ENCODE peak calls at places on chromosomes 7 and 10, in five cellular contexts. X, B, C, M and R are unnamed samples.

GRCh38 chr7:44969049-44969700 is 9.6 kb downstream of the MYO1G start:
- DNase-seq in X (no peak), B (no peak), C (peak), M (no peak), R (no peak)

GRCh38 chr10:122207596-122207995 is 63.5 kb upstream of the BTBD16 start:
- DNase-seq in X (no peak), B (peak), C (no peak), M (no peak), R (no peak)

GRCh38 chr10:75703191-75703861 is 271.9 kb downstream of the LRMDA start:
- DNase-seq in X (no peak), B (no peak), C (no peak), M (no peak), R (no peak)

GRCh38 chr7:19557726-19558470 is 150.9 kb downstream of the POLR1F start:
- DNase-seq in X (no peak), B (no peak), C (no peak), M (no peak), R (peak)

GRCh38 chr7:97317575-97317974 is 200.1 kb downstream of the SDHAF3 start:
- DNase-seq in X (no peak), B (no peak), C (no peak), M (no peak), R (no peak)

GRCh38 chr10:119412244-119412750 is 130.2 kb downstream of the RGS10 start:
- DNase-seq in X (peak), B (peak), C (peak), M (peak), R (no peak)

GRCh38 chr10:78316451-78316931 is 282.8 kb downstream of the RPS24 start:
- DNase-seq in X (no peak), B (peak), C (peak), M (peak), R (peak)

GRCh38 chr7:36029311-36029710 is 123.7 kb upstream of the EEPD1 start:
- DNase-seq in X (no peak), B (no peak), C (no peak), M (no peak), R (no peak)

GRCh38 chr10:112991888-112992491 is 41.9 kb downstream of the TCF7L2 start:
- DNase-seq in X (no peak), B (no peak), C (no peak), M (no peak), R (no peak)

GRCh38 chr7:42588876-42589275 is 323.0 kb downstream of the C7orf25 start:
- DNase-seq in X (no peak), B (no peak), C (no peak), M (no peak), R (no peak)

GRCh38 chr7:148503900-148504487 is 86.6 kb upstream of the C7orf33 start:
- DNase-seq in X (no peak), B (peak), C (no peak), M (peak), R (peak)

GRCh38 chr10:81820418-81820817 is 54.6 kb upstream of the NRG3 start:
- DNase-seq in X (no peak), B (no peak), C (no peak), M (no peak), R (no peak)

GRCh38 chr10:17453377-17454091 is 861 bp downstream of the ST8SIA6 start:
- DNase-seq in X (peak), B (peak), C (peak), M (peak), R (no peak)

GRCh38 chr7:101200862-101201599 is at the start of gene MOGAT3:
- DNase-seq in X (no peak), B (no peak), C (no peak), M (no peak), R (no peak)

GRCh38 chr7:131829911-131830310 is 273.5 kb upstream of the PODXL start:
- DNase-seq in X (peak), B (no peak), C (no peak), M (no peak), R (no peak)

GRCh38 chr10:513393-513792 is 176.1 kb downstream of the DIP2C start:
- DNase-seq in X (peak), B (no peak), C (peak), M (no peak), R (no peak)

GRCh38 chr10:102102421-102102820 is 17.7 kb downstream of the LDB1 start:
- DNase-seq in X (no peak), B (no peak), C (no peak), M (peak), R (no peak)

GRCh38 chr10:84205049-84205852 is 10.9 kb downstream of the CDHR1 start:
- DNase-seq in X (no peak), B (peak), C (no peak), M (peak), R (no peak)

GRCh38 chr10:114359041-114359952 is 45.0 kb downstream of the AFAP1L2 start:
- DNase-seq in X (no peak), B (no peak), C (no peak), M (no peak), R (no peak)

GRCh38 chr7:24756989-24757798 is at the start of gene GSDME:
- DNase-seq in X (peak), B (peak), C (peak), M (peak), R (no peak)

GRCh38 chr10:110664483-110665420 is 20.6 kb downstream of the RBM20 start:
- DNase-seq in X (no peak), B (peak), C (no peak), M (peak), R (peak)

GRCh38 chr10:3292601-3293000 is 120.0 kb upstream of the PITRM1 start:
- DNase-seq in X (no peak), B (no peak), C (no peak), M (peak), R (peak)

GRCh38 chr7:140144821-140145220 is 32.0 kb downstream of the KDM7A start:
- DNase-seq in X (no peak), B (no peak), C (no peak), M (no peak), R (no peak)

GRCh38 chr7:42372498-42372897 is 135.5 kb upstream of the GLI3 start:
- DNase-seq in X (no peak), B (no peak), C (no peak), M (no peak), R (no peak)

DNA sequence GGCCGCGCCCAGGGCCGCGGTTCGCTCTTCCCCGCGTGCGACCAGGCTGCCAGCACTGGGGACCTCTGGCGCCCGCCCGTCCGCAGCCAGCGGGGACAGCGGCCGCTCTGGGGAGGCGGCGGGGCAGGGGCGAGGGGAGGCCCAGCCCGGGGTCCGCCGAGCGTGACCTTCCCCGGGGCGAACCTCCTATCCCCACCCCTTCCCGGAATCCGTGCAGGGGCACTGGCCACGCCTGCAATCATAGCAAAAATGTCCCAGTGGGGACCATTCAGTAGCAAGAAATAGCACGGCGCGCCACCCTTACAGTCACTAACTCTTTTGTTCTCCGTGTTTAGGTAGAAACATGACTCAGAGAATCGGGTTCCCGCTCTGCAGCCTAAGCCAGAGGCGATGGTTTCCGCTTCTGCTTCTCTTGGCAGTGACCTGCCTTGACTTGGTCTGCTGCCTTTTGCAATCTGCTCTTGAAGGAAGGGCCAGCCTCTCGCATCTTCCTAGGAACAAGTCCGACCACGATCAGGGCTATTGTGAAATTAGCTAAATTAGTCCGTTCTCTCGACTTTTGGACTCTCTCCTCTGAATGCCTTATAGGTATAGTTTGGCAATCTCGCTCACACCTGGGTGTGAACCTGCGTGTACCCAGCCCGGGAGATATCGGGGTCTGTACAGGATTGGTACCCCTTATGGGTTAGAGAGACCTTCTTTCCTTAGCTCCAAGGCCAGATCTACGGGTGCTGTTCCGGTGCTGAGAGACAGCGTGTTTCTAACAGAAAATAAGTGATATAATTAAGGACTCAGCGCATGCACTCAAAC is 79.4 kb upstream of the ACBD5 start:
- DNase-seq in X (peak), B (peak), C (no peak), M (peak), R (peak)
- H3K4me3 ChIP-seq in X (no peak), B (no peak), C (no peak), M (no peak), R (peak)

GRCh38 chr10:128206676-128207075 is 80.5 kb upstream of the MKI67 start:
- DNase-seq in X (no peak), B (no peak), C (no peak), M (no peak), R (no peak)

GRCh38 chr10:128211953-128212727 is 85.9 kb upstream of the MKI67 start:
- DNase-seq in X (peak), B (peak), C (peak), M (peak), R (peak)

GRCh38 chr10:128210215-128211063 is 84.2 kb upstream of the MKI67 start:
- DNase-seq in X (peak), B (peak), C (peak), M (peak), R (no peak)

GRCh38 chr10:128209862-128210214 is 83.6 kb upstream of the MKI67 start:
- DNase-seq in X (no peak), B (no peak), C (no peak), M (no peak), R (no peak)

DNA sequence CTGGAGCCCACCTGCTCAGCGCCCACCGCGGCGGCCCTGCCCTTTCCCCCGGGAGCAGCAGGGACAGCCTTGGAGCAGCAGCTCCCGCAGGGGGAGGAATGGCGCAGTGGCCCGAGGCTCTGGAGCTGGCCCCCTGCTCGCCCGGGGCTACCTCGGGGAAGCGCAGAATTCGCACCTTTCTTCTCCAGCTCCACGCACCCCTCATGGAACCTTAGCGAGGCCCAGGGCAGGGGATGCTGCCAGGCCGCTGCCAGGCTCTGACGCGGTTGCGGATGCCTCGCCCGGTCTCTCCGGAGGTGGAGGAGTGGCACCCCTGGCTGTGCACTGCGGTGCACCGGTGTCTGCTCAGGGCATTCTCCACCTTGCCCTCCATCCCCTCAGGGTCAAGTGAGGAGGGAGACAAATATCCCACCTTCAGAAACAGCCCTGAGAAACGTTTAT is 84.9 kb upstream of the MKI67 start:
- DNase-seq in X (no peak), B (no peak), C (no peak), M (no peak), R (no peak)
- H3K4me3 ChIP-seq in X (no peak), B (no peak), C (peak), M (no peak), R (no peak)

DNA sequence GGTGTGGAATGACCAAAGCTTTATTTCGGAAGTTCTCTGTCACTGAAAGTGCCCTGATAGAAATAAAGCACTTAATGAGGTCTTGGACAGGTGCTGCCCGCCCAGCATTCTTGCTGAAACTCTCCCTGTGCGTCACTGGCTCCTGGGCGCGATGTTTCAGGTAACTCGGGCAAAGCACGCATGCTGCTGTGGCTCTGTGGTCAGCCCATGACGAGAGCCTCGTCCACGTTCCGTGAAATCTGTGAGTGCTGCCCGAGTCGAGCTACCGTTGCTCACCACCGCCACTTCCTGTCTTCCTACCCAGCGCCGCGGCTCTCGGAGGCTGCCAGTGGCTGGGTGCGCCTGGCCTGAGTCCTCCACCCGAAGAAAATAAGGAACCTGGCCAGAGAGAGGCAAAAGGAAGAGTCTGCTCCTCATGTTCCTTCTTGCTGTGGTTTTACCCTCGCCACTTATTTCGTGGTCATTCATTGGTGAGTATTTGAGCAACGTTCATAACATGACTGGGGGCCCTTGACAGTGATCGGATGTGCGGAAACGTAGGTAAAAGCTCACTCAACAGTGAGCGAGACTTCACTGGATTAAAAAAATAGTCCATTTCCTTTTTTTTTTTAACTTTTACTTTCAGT is 95.5 kb downstream of the MAP3K8 start:
- DNase-seq in X (peak), B (no peak), C (peak), M (no peak), R (no peak)
- H3K4me3 ChIP-seq in X (no peak), B (no peak), C (no peak), M (no peak), R (no peak)

DNA sequence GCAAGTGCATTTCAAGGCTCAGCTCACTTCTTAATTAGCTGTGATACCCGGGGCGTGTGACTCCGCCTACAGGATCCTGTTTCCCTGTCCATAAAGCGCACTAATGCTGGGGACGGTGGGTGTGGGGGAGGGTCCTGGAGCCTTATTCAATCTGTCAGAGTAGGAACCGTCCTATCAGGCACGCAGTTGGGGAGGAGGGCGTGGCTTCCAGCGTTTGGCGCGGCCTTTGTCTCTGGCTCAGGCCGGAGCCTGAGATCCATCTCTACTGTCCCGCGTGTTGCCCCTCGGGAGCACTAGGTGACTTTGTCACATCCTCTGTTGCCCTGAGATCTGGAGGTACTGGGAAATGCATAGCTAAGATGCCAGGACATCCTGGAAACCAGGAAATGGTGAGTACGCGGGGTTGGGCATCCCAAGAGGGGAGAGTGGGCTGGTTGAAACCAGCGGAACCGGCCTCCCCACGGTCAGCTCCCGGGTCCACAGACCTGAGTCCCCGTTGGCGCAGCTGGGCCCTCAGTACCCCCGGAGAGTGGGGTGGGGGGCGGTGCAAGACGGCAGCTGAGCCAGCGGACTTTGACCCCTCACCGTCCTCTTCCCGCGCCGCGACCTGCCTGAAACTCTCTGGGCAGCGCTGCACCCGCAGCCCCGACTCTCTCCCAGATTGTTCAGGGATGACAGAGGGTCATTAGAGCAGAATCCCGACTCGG is 104.4 kb upstream of the ZNF92 start:
- DNase-seq in X (peak), B (peak), C (peak), M (no peak), R (no peak)
- H3K4me3 ChIP-seq in X (no peak), B (peak), C (no peak), M (peak), R (peak)

DNA sequence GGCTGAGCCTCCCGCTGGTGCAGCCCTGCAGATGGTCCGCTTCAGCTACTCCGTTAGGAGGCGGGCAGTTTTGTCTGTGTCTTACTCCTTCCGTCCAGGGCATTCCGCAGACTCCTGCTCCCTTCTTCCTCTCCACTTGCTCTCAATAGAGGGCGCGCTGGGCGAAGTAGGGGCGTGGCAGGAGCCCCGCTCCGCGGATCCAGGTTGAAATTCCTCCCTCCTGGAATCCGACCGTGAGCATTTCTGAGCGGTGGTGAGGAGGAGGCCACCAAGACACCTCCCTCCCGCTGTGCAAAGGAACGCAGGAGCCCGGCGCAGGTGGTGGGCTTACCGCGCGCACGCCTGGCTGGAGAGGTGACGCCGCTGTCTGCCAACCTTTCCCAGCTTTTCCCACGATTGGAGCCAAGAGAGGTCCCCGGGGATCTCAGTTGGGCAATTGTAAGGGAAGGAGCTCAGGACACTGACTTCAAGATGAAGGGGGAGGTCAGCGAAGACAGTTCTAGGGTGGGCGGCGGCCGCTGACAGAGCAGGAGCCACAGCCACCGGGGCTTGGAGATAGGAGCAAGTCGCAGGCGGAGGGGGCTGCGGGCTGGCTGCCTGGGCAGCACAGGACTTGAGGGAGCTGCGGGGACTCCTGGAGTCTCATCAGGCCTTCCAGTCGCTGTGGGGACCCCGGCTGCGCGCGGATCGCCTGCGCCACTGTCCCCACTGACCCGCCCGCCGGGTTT is 1011.3 kb downstream of the XPNPEP1 start:
- DNase-seq in X (peak), B (peak), C (peak), M (peak), R (peak)
- H3K4me3 ChIP-seq in X (peak), B (no peak), C (peak), M (peak), R (peak)

GRCh38 chr10:8048281-8049008 is 6.0 kb upstream of the GATA3 start:
- DNase-seq in X (no peak), B (no peak), C (no peak), M (no peak), R (no peak)

GRCh38 chr10:8049874-8050560 is 4.5 kb upstream of the GATA3 start:
- DNase-seq in X (no peak), B (no peak), C (no peak), M (no peak), R (no peak)

GRCh38 chr10:8049151-8049873 is 5.2 kb upstream of the GATA3 start:
- DNase-seq in X (no peak), B (no peak), C (no peak), M (no peak), R (no peak)

GRCh38 chr10:8045728-8046494 is 8.6 kb upstream of the GATA3 start:
- DNase-seq in X (no peak), B (no peak), C (no peak), M (no peak), R (no peak)

GRCh38 chr10:8047452-8048280 is 6.8 kb upstream of the GATA3 start:
- DNase-seq in X (no peak), B (no peak), C (no peak), M (no peak), R (no peak)
- H3K4me3 ChIP-seq in X (no peak), B (no peak), C (no peak), M (no peak), R (no peak)